ENCODE peak calls at places on chromosomes 3 and 15, in seven cellular contexts. D is Peyer's patch, T is A673, G is AG09309, R is AG04450, B is Panc1, U is fibroblast of the aortic adventitia. K is an unnamed sample.
A peak's percentile ranks its signal among the peaks of the same experiment; 100 is the strongest.

GRCh38 chr15:67465196-67465952 is 55.6 kb upstream of the C15orf61 start:
- DNase-seq in D (no peak), T (no peak), G (no peak), R (no peak), B (no peak), U (no peak), K (no peak)

GRCh38 chr15:44087578-44088190 is 107.4 kb downstream of the FRMD5 start:
- DNase-seq in D (no peak), T (peak; percentile 58), G (peak; percentile 75), R (peak; percentile 65), B (peak; percentile 80), U (peak; percentile 94), K (peak; percentile 54)

GRCh38 chr3:152564454-152564853 is 270.5 kb upstream of the P2RY1 start:
- DNase-seq in D (no peak), T (no peak), G (no peak), R (no peak), B (no peak), U (no peak), K (no peak)

GRCh38 chr15:42033214-42033873 is 12.5 kb upstream of the PLA2G4E start:
- DNase-seq in D (no peak), T (no peak), G (no peak), R (no peak), B (no peak), U (no peak), K (no peak)

GRCh38 chr15:41512512-41513281 is 930 bp downstream of the LTK start:
- DNase-seq in D (peak; percentile 35), T (peak; percentile 24), G (no peak), R (no peak), B (no peak), U (no peak), K (no peak)

GRCh38 chr15:56243774-56244236 is at the start of gene RFX7:
- DNase-seq in D (peak; percentile 75), T (peak; percentile 92), G (no peak), R (peak; percentile 26), B (no peak), U (peak; percentile 61), K (no peak)

GRCh38 chr3:58521002-58521670 is 15.9 kb downstream of the ACOX2 start:
- DNase-seq in D (no peak), T (no peak), G (no peak), R (no peak), B (no peak), U (no peak), K (no peak)

GRCh38 chr15:40844543-40844981 is 714 bp downstream of the SPINT1 start:
- DNase-seq in D (peak; percentile 31), T (peak; percentile 34), G (no peak), R (no peak), B (no peak), U (no peak), K (no peak)

GRCh38 chr3:178672263-178672662 is 136.0 kb downstream of the KCNMB2 start:
- DNase-seq in D (no peak), T (no peak), G (peak; percentile 4), R (no peak), B (no peak), U (no peak), K (no peak)

GRCh38 chr3:33237439-33237838 is 18.8 kb upstream of the SUSD5 start:
- DNase-seq in D (no peak), T (no peak), G (no peak), R (no peak), B (no peak), U (no peak), K (no peak)

GRCh38 chr3:171225698-171226097 is 199.2 kb upstream of the SLC2A2 start:
- DNase-seq in D (no peak), T (peak; percentile 35), G (peak; percentile 20), R (no peak), B (no peak), U (peak; percentile 71), K (no peak)

GRCh38 chr15:51103330-51103729 is 8.6 kb upstream of the TNFAIP8L3 start:
- DNase-seq in D (no peak), T (no peak), G (no peak), R (peak; percentile 30), B (no peak), U (peak; percentile 95), K (no peak)

GRCh38 chr15:72375501-72375845 is 341 bp downstream of the HEXA start:
- DNase-seq in D (no peak), T (peak; percentile 4), G (no peak), R (no peak), B (no peak), U (no peak), K (no peak)

GRCh38 chr3:45640091-45640507 is 45.5 kb downstream of the LIMD1 start:
- DNase-seq in D (no peak), T (no peak), G (no peak), R (no peak), B (no peak), U (no peak), K (no peak)

GRCh38 chr3:17632401-17633100 is 109.9 kb downstream of the TBC1D5 start:
- DNase-seq in D (no peak), T (no peak), G (no peak), R (peak; percentile 26), B (no peak), U (peak; percentile 76), K (no peak)

GRCh38 chr15:56496635-56497034 is 31.7 kb upstream of the MNS1 start:
- DNase-seq in D (no peak), T (peak; percentile 89), G (peak; percentile 34), R (peak; percentile 55), B (peak; percentile 64), U (peak; percentile 89), K (peak; percentile 52)

GRCh38 chr3:111700054-111700453 is 104.9 kb upstream of the ZBED2 start:
- DNase-seq in D (no peak), T (no peak), G (no peak), R (no peak), B (no peak), U (no peak), K (no peak)

GRCh38 chr3:14143826-14144225 is 19.0 kb downstream of the TMEM43 start:
- DNase-seq in D (no peak), T (peak; percentile 35), G (peak; percentile 87), R (peak; percentile 83), B (no peak), U (peak; percentile 99), K (peak; percentile 91)

GRCh38 chr3:37855363-37855970 is 6.2 kb upstream of the CTDSPL start:
- DNase-seq in D (peak; percentile 67), T (peak; percentile 57), G (no peak), R (no peak), B (no peak), U (peak; percentile 76), K (no peak)

GRCh38 chr3:43893721-43894120 is 203.0 kb downstream of the ABHD5 start:
- DNase-seq in D (no peak), T (no peak), G (no peak), R (no peak), B (no peak), U (peak; percentile 21), K (no peak)

GRCh38 chr15:48020166-48020565 is 100.6 kb upstream of the SLC24A5 start:
- DNase-seq in D (no peak), T (no peak), G (no peak), R (no peak), B (no peak), U (no peak), K (no peak)

GRCh38 chr15:70611286-70611685 is 152.1 kb downstream of the UACA start:
- DNase-seq in D (no peak), T (no peak), G (no peak), R (no peak), B (no peak), U (no peak), K (no peak)

GRCh38 chr3:15638891-15639262 is 37.3 kb downstream of the BTD start:
- DNase-seq in D (no peak), T (no peak), G (no peak), R (no peak), B (no peak), U (no peak), K (no peak)

GRCh38 chr3:195007151-195007550 is 263.8 kb downstream of the XXYLT1 start:
- DNase-seq in D (no peak), T (no peak), G (no peak), R (no peak), B (no peak), U (no peak), K (no peak)
- H3K4me3 ChIP-seq in D (no peak overlapping the region), T (no peak overlapping the region), G (no peak overlapping the region), R (no peak overlapping the region), B (no peak overlapping the region), U (no peak overlapping the region), K (no peak overlapping the region)

GRCh38 chr15:92631721-92632120 is 23.9 kb downstream of the FAM174B start:
- DNase-seq in D (no peak), T (no peak), G (no peak), R (no peak), B (no peak), U (no peak), K (no peak)
- TF ChIP-seq CTCF in D (no peak), T (peak; percentile 20), G (no peak), R (no peak), B (no peak), U (no peak), K (peak; percentile 22)

GRCh38 chr15:92809880-92810361 is 90.2 kb upstream of the CHD2 start:
- DNase-seq in D (peak; percentile 56), T (no peak), G (no peak), R (no peak), B (no peak), U (no peak), K (no peak)
- H3K4me3 ChIP-seq in D (peak overlapping the region; percentile 67), T (peak overlapping the region; percentile 41), G (peak overlapping the region; percentile 57), R (peak overlapping the region; percentile 61), B (peak overlapping the region; percentile 66), U (peak overlapping the region; percentile 65), K (peak overlapping the region; percentile 66)

GRCh38 chr3:159250961-159251360 is 449.1 kb downstream of the MFSD1 start:
- DNase-seq in D (no peak), T (no peak), G (no peak), R (no peak), B (no peak), U (no peak), K (no peak)
- TF ChIP-seq CTCF in D (no peak), T (no peak), G (no peak), R (no peak), B (no peak), U (no peak), K (no peak)

DNA sequence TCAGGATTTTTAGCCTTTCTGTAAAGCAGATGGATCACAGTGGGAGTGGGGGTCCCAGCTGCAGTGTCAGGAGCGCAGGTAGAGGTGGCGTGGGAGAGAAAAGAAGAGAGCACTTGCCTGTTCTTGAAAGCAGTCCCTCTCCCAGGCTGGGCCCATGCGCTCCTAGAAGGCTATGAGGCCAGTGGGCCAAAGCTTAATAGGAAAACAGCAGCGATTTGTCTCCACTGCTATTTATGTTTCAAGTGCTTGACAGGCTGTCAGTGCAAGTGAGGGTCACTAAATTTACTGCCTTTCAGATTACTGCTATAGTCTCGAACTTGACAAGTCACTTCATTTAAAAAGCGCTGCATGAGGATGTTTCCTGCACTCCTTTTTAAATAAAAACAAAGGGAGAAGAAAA is 239.5 kb downstream of the GAP43 start:
- DNase-seq in D (no peak), T (peak; percentile 67), G (no peak), R (no peak), B (no peak), U (no peak), K (no peak)
- H3K4me3 ChIP-seq in D (no peak overlapping the region), T (no peak overlapping the region), G (no peak overlapping the region), R (no peak overlapping the region), B (no peak overlapping the region), U (no peak overlapping the region), K (no peak overlapping the region)

K was measured in retinal pigment epithelial cell.